ENCODE peak calls at places on chromosome 12, in seven cellular contexts. A, U, E, M, S, T and D are unnamed samples.

GRCh38 chr12:12872139-12872933 is 19.0 kb upstream of the GPRC5A start:
- DNase-seq in M (no peak), U (no peak), E (peak), T (no peak), A (peak), S (peak), D (no peak)

GRCh38 chr12:89029961-89030360 is 322.3 kb downstream of the DUSP6 start:
- DNase-seq in S (peak), T (no peak), A (peak), M (no peak), E (no peak), U (no peak), D (no peak)

GRCh38 chr12:43896496-43896895 is 60.6 kb downstream of the TMEM117 start:
- DNase-seq in A (no peak), M (no peak), S (no peak), E (no peak), T (no peak), U (no peak), D (no peak)

GRCh38 chr12:118645219-118645618 is 268.9 kb downstream of the SUDS3 start:
- DNase-seq in E (peak), S (no peak), T (no peak), M (no peak), A (no peak), U (peak), D (no peak)

GRCh38 chr12:123269980-123270379 is 1.7 kb downstream of the CDK2AP1 start:
- DNase-seq in A (no peak), E (no peak), T (no peak), U (no peak), M (no peak), S (no peak), D (no peak)

GRCh38 chr12:25526778-25527177 is 26.3 kb downstream of the LMNTD1 start:
- DNase-seq in A (peak), S (no peak), T (no peak), U (no peak), E (no peak), M (no peak), D (no peak)

GRCh38 chr12:116551952-116552749 is 7.0 kb upstream of the MAP1LC3B2 start:
- DNase-seq in S (peak), M (no peak), E (peak), T (no peak), U (no peak), A (peak), D (no peak)

GRCh38 chr12:111442301-111443045 is 36.8 kb downstream of the SH2B3 start:
- DNase-seq in U (peak), S (no peak), A (no peak), E (no peak), T (no peak), M (peak), D (no peak)

GRCh38 chr12:52020539-52021336 is 14.0 kb downstream of the TAMALIN start:
- DNase-seq in S (peak), E (peak), A (peak), T (no peak), M (peak), U (peak), D (peak)

GRCh38 chr12:39798977-39799376 is 179.4 kb upstream of the ABCD2 start:
- DNase-seq in E (no peak), S (no peak), A (no peak), T (no peak), M (no peak), U (no peak), D (no peak)

GRCh38 chr12:24533953-24534352 is 414.9 kb downstream of the BCAT1 start:
- DNase-seq in A (no peak), M (no peak), T (no peak), E (no peak), S (no peak), U (no peak), D (no peak)

GRCh38 chr12:81835783-81836182 is 76.6 kb upstream of the PPFIA2 start:
- DNase-seq in U (no peak), E (no peak), M (no peak), A (no peak), S (no peak), T (no peak), D (no peak)

GRCh38 chr12:103495158-103495782 is 498 bp downstream of the C12orf42 start:
- DNase-seq in A (no peak), U (peak), E (no peak), M (peak), S (no peak), T (no peak), D (peak)

GRCh38 chr12:1732914-1733313 is 42.0 kb downstream of the ADIPOR2 start:
- DNase-seq in U (no peak), M (no peak), S (no peak), T (no peak), E (no peak), A (no peak), D (no peak)

GRCh38 chr12:15580431-15580830 is 208.8 kb downstream of the EPS8 start:
- DNase-seq in U (no peak), M (no peak), S (no peak), T (no peak), E (no peak), A (no peak), D (no peak)
- TF ChIP-seq CTCF in U (no peak), M (no peak), S (no peak), T (no peak), E (no peak), A (no peak), D (no peak)

DNA sequence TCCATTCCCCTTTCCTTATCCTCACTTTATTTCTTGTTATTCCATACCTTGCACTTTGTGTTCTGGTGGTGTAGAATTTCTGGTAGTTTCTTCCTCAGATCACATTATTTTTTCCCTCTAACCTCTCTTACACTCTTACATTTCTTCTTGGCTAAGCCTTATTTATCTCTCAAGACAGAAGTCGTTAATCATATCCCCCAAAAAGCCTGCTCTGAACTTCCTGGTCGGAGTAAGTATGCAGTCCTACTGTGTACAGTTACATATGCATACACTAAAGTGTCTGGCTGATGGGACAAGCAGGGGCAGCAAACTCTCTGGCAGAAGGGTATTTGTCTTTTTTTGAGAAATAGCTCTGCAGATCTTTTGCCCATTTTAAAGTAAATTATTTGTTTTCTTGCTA is 33.1 kb upstream of the USP15 start:
- DNase-seq in A (no peak), E (no peak), S (no peak), T (no peak), M (no peak), U (no peak), D (no peak)
- TF ChIP-seq CTCF in A (no peak), E (no peak), S (no peak), T (no peak), M (no peak), U (no peak), D (no peak)

DNA sequence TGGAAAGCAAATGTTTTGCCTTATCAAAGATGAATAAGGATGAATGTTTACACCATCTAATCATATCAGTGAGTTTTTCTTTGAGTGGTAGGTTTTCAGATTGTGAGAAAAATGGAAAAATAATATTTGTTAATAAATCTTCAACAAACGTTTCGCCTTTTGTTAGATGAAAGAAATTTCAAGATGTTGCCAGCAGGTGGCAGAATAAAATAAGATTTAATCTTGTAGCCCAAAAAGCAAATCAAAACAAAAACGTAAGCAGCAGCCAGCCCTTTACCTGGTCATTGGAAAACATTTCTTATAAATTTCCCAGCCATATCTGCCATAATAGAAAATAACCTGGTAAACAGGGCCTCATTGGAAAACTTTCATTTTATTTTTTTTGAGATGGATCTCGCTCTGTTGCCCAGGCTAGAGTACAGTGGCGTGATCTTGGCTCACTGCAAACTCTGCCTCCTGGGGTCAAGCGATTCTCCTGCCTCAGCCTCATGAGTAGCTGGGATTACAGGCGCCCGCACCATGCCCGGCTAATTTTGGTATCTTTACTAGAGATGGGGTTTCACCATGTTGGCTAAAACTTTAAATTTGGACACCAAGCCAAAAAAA is 15.4 kb upstream of the TMEM120B start:
- DNase-seq in S (peak), M (no peak), A (peak), T (no peak), U (no peak), E (peak), D (peak)
- TF ChIP-seq CTCF in S (peak), M (peak), A (peak), T (peak), U (peak), E (peak), D (peak)

GRCh38 chr12:2854669-2855453 is 2.0 kb downstream of the TEX52 start:
- DNase-seq in U (no peak), T (no peak), A (no peak), S (no peak), M (peak), E (no peak), D (no peak)

GRCh38 chr12:2851931-2852330 is 4.9 kb downstream of the TEX52 start:
- DNase-seq in S (no peak), U (no peak), E (no peak), M (no peak), T (no peak), A (no peak), D (no peak)

GRCh38 chr12:2856051-2856450 is 788 bp downstream of the TEX52 start:
- DNase-seq in E (no peak), T (no peak), S (no peak), A (no peak), M (no peak), U (no peak), D (no peak)

GRCh38 chr12:2855546-2855945 is 1.3 kb downstream of the TEX52 start:
- DNase-seq in M (no peak), T (no peak), U (no peak), S (no peak), A (no peak), E (no peak), D (no peak)

GRCh38 chr12:2853626-2854025 is 3.2 kb downstream of the TEX52 start:
- DNase-seq in U (peak), S (peak), T (peak), E (peak), M (peak), A (peak), D (peak)
- TF ChIP-seq CTCF in U (peak), S (peak), T (peak), E (peak), M (peak), A (peak), D (peak)

GRCh38 chr12:133080619-133081407 is at the start of gene ZNF140:
- DNase-seq in M (peak), E (peak), T (peak), U (peak), A (peak), S (peak), D (peak)
- TF ChIP-seq CTCF in M (peak), E (no peak), T (no peak), U (no peak), A (peak), S (peak), D (peak)

GRCh38 chr12:67998379-67998778 is 9.1 kb downstream of the IFNG-AS1 start:
- DNase-seq in A (no peak), S (no peak), T (no peak), M (no peak), E (no peak), U (no peak), D (no peak)

GRCh38 chr12:68007023-68007422 is 17.8 kb downstream of the IFNG-AS1 start:
- DNase-seq in M (no peak), U (no peak), S (peak), E (no peak), A (no peak), T (no peak), D (no peak)

GRCh38 chr12:68003777-68004176 is 14.5 kb downstream of the IFNG-AS1 start:
- DNase-seq in E (no peak), U (no peak), M (no peak), T (no peak), S (no peak), A (no peak), D (no peak)

GRCh38 chr12:67999244-67999643 is 10.0 kb downstream of the IFNG-AS1 start:
- DNase-seq in E (no peak), M (no peak), U (no peak), A (no peak), T (no peak), S (no peak), D (no peak)

GRCh38 chr12:68001486-68002466 is 12.5 kb downstream of the IFNG-AS1 start:
- DNase-seq in U (no peak), T (no peak), A (peak), E (no peak), M (no peak), S (peak), D (no peak)
- TF ChIP-seq CTCF in U (no peak), T (peak), A (peak), E (peak), M (no peak), S (peak), D (peak)

GRCh38 chr12:6229224-6229748 is 29.1 kb downstream of the CD9 start:
- DNase-seq in T (no peak), E (no peak), M (no peak), A (no peak), S (no peak), U (no peak), D (no peak)
- TF ChIP-seq CTCF in T (no peak), E (no peak), M (no peak), A (no peak), S (no peak), U (no peak), D (no peak)

DNA sequence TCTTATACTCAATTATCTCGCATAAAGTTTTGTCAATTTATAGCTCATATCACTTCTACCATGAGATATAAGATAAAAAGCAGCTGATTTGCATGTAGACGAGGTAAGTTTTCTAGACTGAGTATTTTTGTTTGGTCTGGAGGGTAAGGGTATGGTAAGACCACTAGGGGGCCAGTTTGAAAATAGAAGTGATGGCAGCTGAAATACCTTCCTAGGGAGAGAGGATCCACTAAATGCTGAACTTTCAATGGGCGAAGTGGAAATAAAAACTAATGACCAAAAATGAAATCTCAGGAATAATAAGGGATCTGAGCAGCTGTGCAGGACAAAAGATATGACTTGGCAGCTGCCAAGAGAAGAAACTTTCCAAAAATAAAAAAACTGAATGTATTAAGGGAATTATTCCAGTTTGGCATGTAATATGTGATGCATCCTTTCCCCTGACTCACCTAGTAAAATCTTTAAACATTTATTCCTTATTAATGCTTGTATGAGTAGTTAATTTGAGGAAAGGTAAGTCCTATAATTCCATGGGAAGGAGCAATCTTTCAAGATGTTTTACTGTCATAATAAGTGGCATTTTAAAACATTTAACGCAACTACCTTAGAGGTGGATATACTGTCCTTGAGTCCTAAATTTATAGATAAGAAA is 754.5 kb downstream of the C12orf50 start:
- DNase-seq in A (peak), U (no peak), T (no peak), E (peak), M (no peak), S (peak), D (peak)
- TF ChIP-seq CTCF in A (peak), U (peak), T (peak), E (no peak), M (peak), S (peak), D (peak)